ENCODE peak calls at places on chromosomes 3 and 15, in nine cellular contexts. U, S, O, N, I, C, A, H and K are unnamed samples. For H3K27me3, the result is how much of the 10 kb centered on the place peaks cover.

GRCh38 chr3:188901126-188901525 is 270.6 kb upstream of the TPRG1 start:
- DNase-seq in U (no peak), S (no peak), O (peak), N (no peak), I (no peak), C (no peak), A (peak), H (no peak), K (no peak)

GRCh38 chr15:48176097-48176496 is 2.0 kb downstream of the MYEF2 start:
- DNase-seq in U (no peak), S (no peak), O (no peak), N (no peak), I (no peak), C (no peak), A (peak), H (no peak), K (no peak)

GRCh38 chr3:160671231-160671630 is 5.7 kb upstream of the ARL14 start:
- DNase-seq in U (no peak), S (no peak), O (no peak), N (no peak), I (no peak), C (no peak), A (peak), H (no peak), K (no peak)

GRCh38 chr3:71121429-71122167 is 461.9 kb downstream of the FOXP1 start:
- DNase-seq in U (no peak), S (no peak), O (peak), N (no peak), I (no peak), C (peak), A (no peak), H (no peak), K (no peak)

GRCh38 chr3:18438586-18438985 is 13.4 kb upstream of the SATB1 start:
- DNase-seq in U (no peak), S (no peak), O (no peak), N (no peak), I (peak), C (no peak), A (no peak), H (no peak), K (no peak)

GRCh38 chr3:149371001-149371722 is 6.3 kb downstream of the TM4SF1 start:
- DNase-seq in U (peak), S (no peak), O (no peak), N (no peak), I (no peak), C (no peak), A (peak), H (no peak), K (no peak)

GRCh38 chr3:169838511-169838910 is 25.8 kb upstream of the LRRC34 start:
- DNase-seq in U (no peak), S (no peak), O (no peak), N (no peak), I (no peak), C (no peak), A (no peak), H (no peak), K (no peak)

GRCh38 chr3:53806182-53807116 is 39.8 kb downstream of the CHDH start:
- DNase-seq in U (no peak), S (no peak), O (peak), N (peak), I (no peak), C (peak), A (peak), H (no peak), K (no peak)

GRCh38 chr15:68276668-68277067 is 877 bp upstream of the FEM1B start:
- DNase-seq in U (no peak), S (no peak), O (peak), N (no peak), I (no peak), C (no peak), A (no peak), H (no peak), K (no peak)

GRCh38 chr15:55499158-55499557 is 8.9 kb downstream of the DNAAF4 start:
- DNase-seq in U (peak), S (no peak), O (peak), N (no peak), I (no peak), C (no peak), A (no peak), H (no peak), K (no peak)
- H3K27ac ChIP-seq in U (no peak), S (no peak), O (no peak), N (no peak), I (no peak), C (no peak), A (no peak), H (no peak), K (no peak)

DNA sequence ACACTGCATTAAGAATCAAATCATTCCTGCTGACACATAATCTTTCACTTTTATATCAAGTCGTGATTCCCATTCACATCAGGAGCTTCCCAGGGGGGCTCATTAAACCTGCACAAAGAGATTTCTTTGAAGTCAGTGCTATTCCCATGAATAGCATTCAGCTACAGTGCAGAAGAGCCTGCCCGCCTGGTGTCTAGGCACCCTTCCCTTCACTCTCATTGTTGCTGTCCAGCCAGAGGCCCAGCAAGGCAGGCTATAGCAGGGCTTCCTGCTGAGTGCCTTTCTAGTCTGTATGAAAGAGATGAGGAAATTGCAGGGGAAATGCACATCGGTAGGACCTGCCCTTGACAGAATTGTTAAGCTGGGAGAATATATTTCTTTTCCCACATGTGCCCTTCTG is 4.5 kb upstream of the GJD2 start:
- DNase-seq in U (peak), S (no peak), O (peak), N (no peak), I (no peak), C (no peak), A (no peak), H (no peak), K (no peak)
- H3K27me3 ChIP-seq in U (half or more), S (under half), O (under half), N (under half), I (under half), C (under half), A (under half), H (half or more), K (under half)

DNA sequence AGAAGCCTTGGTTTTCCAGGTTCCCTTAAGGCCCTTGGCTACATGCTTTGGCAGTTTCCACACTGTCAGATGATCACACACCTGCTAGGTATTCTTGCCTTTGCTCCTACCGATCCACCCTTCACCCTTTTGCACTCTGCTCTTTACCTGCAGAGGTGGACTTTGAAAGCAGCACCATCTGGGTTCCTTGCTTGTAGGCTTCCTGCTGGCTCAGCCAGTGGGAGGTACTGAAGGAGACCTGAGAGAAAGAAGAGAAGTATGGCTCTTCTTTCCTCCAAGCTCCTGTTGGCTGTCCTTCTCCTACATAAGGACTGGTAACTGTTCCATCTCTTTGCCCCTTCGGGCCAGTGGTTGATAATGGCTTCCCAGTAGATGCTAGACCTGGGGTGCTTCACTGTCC is 7.2 kb upstream of the ZNF592 start:
- DNase-seq in U (no peak), S (no peak), O (no peak), N (no peak), I (no peak), C (no peak), A (no peak), H (no peak), K (no peak)
- H3K27ac ChIP-seq in U (no peak), S (no peak), O (no peak), N (no peak), I (no peak), C (no peak), A (no peak), H (no peak), K (no peak)

DNA sequence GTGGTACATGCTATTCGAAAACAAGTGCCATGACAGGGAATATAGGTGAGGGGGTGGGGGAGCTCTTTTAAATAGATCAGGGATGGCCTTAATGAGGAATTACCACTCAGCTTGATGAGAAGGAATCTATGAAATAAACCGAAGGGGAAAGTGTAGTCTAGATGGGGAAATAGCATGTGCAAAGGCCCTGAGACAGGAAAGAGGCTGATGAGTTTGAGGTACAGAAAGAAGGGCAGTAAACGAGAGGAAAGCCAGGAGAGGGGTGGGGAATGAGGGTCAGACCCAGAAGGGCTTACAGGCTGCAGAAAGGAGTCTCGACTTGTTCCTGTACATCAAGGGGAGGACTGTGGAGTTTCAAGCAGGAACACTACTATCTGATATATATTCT is 12.2 kb downstream of the ATP2B2 start:
- DNase-seq in U (no peak), S (no peak), O (peak), N (no peak), I (no peak), C (no peak), A (no peak), H (no peak), K (no peak)
- H3K27me3 ChIP-seq in U (under half), S (under half), O (under half), N (under half), I (under half), C (under half), A (under half), H (under half), K (under half)

GRCh38 chr3:184576457-184577240 is 15.1 kb downstream of the EPHB3 start:
- DNase-seq in U (no peak), S (no peak), O (no peak), N (no peak), I (no peak), C (no peak), A (no peak), H (no peak), K (no peak)
- H3K27ac ChIP-seq in U (no peak), S (no peak), O (no peak), N (no peak), I (no peak), C (no peak), A (no peak), H (no peak), K (no peak)